ENCODE peak calls at places on chromosomes 7 and 10, in six cellular contexts. Q, O, M, K, C and U are unnamed samples.

GRCh38 chr7:14582010-14582409 is 320.5 kb downstream of the DGKB start:
- DNase-seq in K (no peak), Q (no peak), M (no peak), C (no peak), O (no peak), U (no peak)

GRCh38 chr10:113473851-113474250 is 79.0 kb upstream of the HABP2 start:
- DNase-seq in K (peak), O (no peak), C (peak), M (no peak), Q (no peak), U (no peak)

GRCh38 chr10:21372651-21373410 is 152.7 kb downstream of the SKIDA1 start:
- DNase-seq in M (peak), O (no peak), Q (no peak), C (peak), K (peak), U (peak)

GRCh38 chr7:155530601-155531000 is 15.8 kb downstream of the CNPY1 start:
- DNase-seq in Q (no peak), K (no peak), O (no peak), M (no peak), C (no peak), U (no peak)

GRCh38 chr10:7354330-7355047 is 56.3 kb downstream of the SFMBT2 start:
- DNase-seq in K (peak), Q (no peak), O (no peak), M (no peak), C (no peak), U (no peak)

GRCh38 chr10:4677296-4678021 is 148.5 kb upstream of the AKR1E2 start:
- DNase-seq in M (no peak), C (no peak), Q (no peak), O (no peak), K (peak), U (no peak)

GRCh38 chr7:140402178-140402835 is 1.6 kb upstream of the RAB19 start:
- DNase-seq in M (no peak), O (no peak), Q (no peak), K (peak), C (no peak), U (no peak)

GRCh38 chr7:43658718-43659548 is 70.4 kb downstream of the COA1 start:
- DNase-seq in K (peak), M (no peak), Q (no peak), C (no peak), O (no peak), U (no peak)